ENCODE peak calls at places on chromosomes 1 and 21, in five cellular contexts. Y, V, C, W and E are unnamed samples.

GRCh38 chr1:242205622-242206489 is 207.0 kb upstream of the MAP1LC3C start:
- DNase-seq in Y (no peak), W (no peak), C (peak), V (peak), E (peak)

GRCh38 chr1:247079141-247079874 is 697 bp upstream of the ZNF670 start:
- DNase-seq in C (no peak), V (no peak), W (no peak), Y (no peak), E (no peak)

GRCh38 chr1:109631513-109632260 is 12.1 kb downstream of the AMPD2 start:
- DNase-seq in Y (no peak), C (no peak), V (no peak), W (no peak), E (no peak)

GRCh38 chr1:31374511-31375196 is 1.8 kb upstream of the FABP3 start:
- DNase-seq in W (peak), Y (no peak), C (no peak), V (peak), E (no peak)

GRCh38 chr1:153288634-153289275 is 24.0 kb downstream of the PGLYRP3 start:
- DNase-seq in W (no peak), C (no peak), Y (no peak), V (no peak), E (no peak)

GRCh38 chr1:68725353-68725752 is 228.5 kb upstream of the DEPDC1 start:
- DNase-seq in C (no peak), V (peak), Y (no peak), W (no peak), E (peak)

GRCh38 chr1:15152318-15153183 is 996 bp upstream of the TMEM51 start:
- DNase-seq in W (peak), Y (no peak), V (peak), C (peak), E (peak)

GRCh38 chr1:60672435-60672834 is 409.9 kb upstream of the NFIA start:
- DNase-seq in W (no peak), C (no peak), Y (no peak), V (no peak), E (no peak)

GRCh38 chr1:9346566-9346965 is 53.9 kb downstream of the SPSB1 start:
- DNase-seq in W (no peak), V (no peak), Y (no peak), C (no peak), E (no peak)

GRCh38 chr1:117210831-117211261 is at the start of gene VTCN1:
- DNase-seq in V (no peak), C (no peak), Y (no peak), W (no peak), E (no peak)

GRCh38 chr21:44552136-44552535 is 831 bp upstream of the KRTAP10-2 start:
- DNase-seq in C (no peak), V (no peak), W (no peak), Y (no peak), E (no peak)

GRCh38 chr1:206803221-206803730 is 31.0 kb upstream of the IL10 start:
- DNase-seq in C (no peak), Y (peak), V (no peak), W (no peak), E (no peak)

GRCh38 chr1:8145525-8145924 is 119.4 kb upstream of the ERRFI1 start:
- DNase-seq in Y (no peak), W (no peak), V (peak), C (no peak), E (no peak)

GRCh38 chr21:46018615-46019014 is 37.0 kb downstream of the COL6A1 start:
- DNase-seq in W (no peak), C (no peak), V (no peak), Y (no peak), E (no peak)

GRCh38 chr1:20373286-20373685 is 82.6 kb downstream of the VWA5B1 start:
- DNase-seq in W (no peak), C (no peak), Y (no peak), V (no peak), E (no peak)

GRCh38 chr1:183080406-183080805 is 57.2 kb downstream of the LAMC1 start:
- DNase-seq in C (no peak), W (peak), Y (no peak), V (peak), E (no peak)

GRCh38 chr1:20074046-20074724 is 4.2 kb downstream of the PLA2G5 start:
- DNase-seq in V (no peak), Y (no peak), C (no peak), W (no peak), E (no peak)

GRCh38 chr1:244665771-244666217 is 12.9 kb downstream of the DESI2 start:
- DNase-seq in W (no peak), V (peak), Y (no peak), C (no peak), E (no peak)

GRCh38 chr1:79293611-79294010 is 287.1 kb upstream of the ADGRL4 start:
- DNase-seq in W (peak), C (no peak), Y (no peak), V (peak), E (no peak)

GRCh38 chr1:185825556-185825955 is 91.4 kb downstream of the HMCN1 start:
- DNase-seq in V (peak), W (no peak), Y (no peak), C (no peak), E (no peak)

GRCh38 chr1:178932966-178933603 is 62.2 kb upstream of the ANGPTL1 start:
- DNase-seq in Y (no peak), W (no peak), V (no peak), C (no peak), E (no peak)

GRCh38 chr21:43664358-43664757 is 5.0 kb downstream of the RRP1B start:
- DNase-seq in W (no peak), V (no peak), Y (no peak), C (no peak), E (no peak)

GRCh38 chr1:17890815-17891191 is 135.7 kb downstream of the ACTL8 start:
- DNase-seq in V (no peak), Y (no peak), C (no peak), W (no peak), E (no peak)

GRCh38 chr21:38852278-38852677 is 46.5 kb downstream of the ETS2 start:
- DNase-seq in V (no peak), Y (no peak), C (no peak), W (no peak), E (no peak)

GRCh38 chr1:202576816-202577215 is 133.4 kb downstream of the SYT2 start:
- DNase-seq in W (peak), V (peak), Y (no peak), C (no peak), E (peak)

GRCh38 chr1:224357626-224358124 is 996 bp downstream of the CNIH4 start:
- DNase-seq in Y (no peak), W (peak), C (no peak), V (no peak), E (no peak)

GRCh38 chr1:44707959-44708831 is 22.8 kb downstream of the RNU5D-1 start:
- DNase-seq in V (peak), W (peak), Y (no peak), C (no peak), E (peak)

GRCh38 chr1:39170731-39171375 is 33.6 kb upstream of the MACF1 start:
- DNase-seq in C (no peak), V (no peak), W (no peak), Y (no peak), E (no peak)

GRCh38 chr1:226061793-226062557 is 541 bp upstream of the H3-3A start:
- DNase-seq in V (peak), Y (peak), W (peak), C (peak), E (peak)